ENCODE peak calls at places on chromosome 20, in four cellular contexts. J, W, X and I are unnamed samples.

GRCh38 chr20:57500235-57500634 is 24.7 kb downstream of the CTCFL start:
- DNase-seq in W (no peak), X (no peak), J (no peak), I (no peak)

GRCh38 chr20:58169441-58169840 is 59.0 kb downstream of the ANKRD60 start:
- DNase-seq in J (no peak), X (no peak), W (no peak), I (no peak)

GRCh38 chr20:14142171-14142570 is 146.9 kb downstream of the MACROD2 start:
- DNase-seq in X (no peak), J (no peak), W (no peak), I (no peak)

GRCh38 chr20:45088247-45088646 is 12.7 kb downstream of the KCNS1 start:
- DNase-seq in W (no peak), X (peak), J (no peak), I (no peak)

GRCh38 chr20:47785321-47785899 is at the start of gene SULF2:
- DNase-seq in J (no peak), X (no peak), W (no peak), I (no peak)

GRCh38 chr20:58661298-58662141 is 10.4 kb downstream of the STX16 start:
- DNase-seq in J (peak), X (no peak), W (no peak), I (peak)

GRCh38 chr20:3932277-3933073 is 43.3 kb downstream of the PANK2 start:
- DNase-seq in X (no peak), W (no peak), J (no peak), I (no peak)

GRCh38 chr20:51507357-51508036 is 35.0 kb downstream of the NFATC2 start:
- DNase-seq in J (no peak), W (no peak), X (no peak), I (no peak)

GRCh38 chr20:62861732-62862336 is at the start of gene TCFL5:
- DNase-seq in J (peak), X (peak), W (peak), I (peak)

GRCh38 chr20:48733296-48733790 is 94.5 kb downstream of the PREX1 start:
- DNase-seq in X (no peak), W (no peak), J (no peak), I (no peak)